ENCODE peak calls at places on chromosomes 12 and 14, in eight cellular contexts. B is NCI-H460; W is kidney; L is CD8-positive, alpha-beta T cell; K is HCEC 1CT; N is nucleus accumbens; I is stomach; S is stimulated activated CD4-positive, alpha-beta T cell treated with anti-CD3 and anti-CD28 coated beads, Interleukin-15, amount 100 ng/mL, for 1 hour. R is an unnamed sample.

GRCh38 chr12:28963554-28963953 is 185.5 kb upstream of the FAR2 start:
- DNase-seq in I (no peak), N (no peak), L (no peak), K (peak; percentile 62), W (no peak), B (peak; percentile 6), S (no peak), R (no peak)

GRCh38 chr12:49094104-49094948 is at the start of gene DHH:
- DNase-seq in N (no peak), L (no peak), K (no peak), I (no peak), B (no peak), W (peak; percentile 82), S (no peak), R (no peak)

GRCh38 chr12:27332407-27333310 is at the start of gene BMAL2:
- DNase-seq in S (no peak), I (peak; percentile 54), B (no peak), K (peak; percentile 47), W (peak; percentile 75), L (no peak), N (no peak), R (no peak)

GRCh38 chr12:64066052-64066451 is 156.0 kb downstream of the KICS2 start:
- DNase-seq in I (no peak), S (no peak), K (no peak), B (no peak), L (no peak), N (no peak), W (no peak), R (no peak)

GRCh38 chr14:33936391-33936790 is 14.5 kb downstream of the EGLN3 start:
- DNase-seq in B (no peak), W (no peak), K (no peak), S (no peak), L (no peak), I (no peak), N (no peak), R (no peak)

GRCh38 chr12:2805146-2805525 is 7.3 kb upstream of the ITFG2 start:
- DNase-seq in L (no peak), W (no peak), K (no peak), N (no peak), S (no peak), B (no peak), I (no peak), R (no peak)

GRCh38 chr14:59013672-59014298 is 174.7 kb upstream of the DAAM1 start:
- DNase-seq in L (no peak), S (no peak), N (no peak), I (no peak), B (peak; percentile 30), W (no peak), K (peak; percentile 42), R (no peak)

GRCh38 chr12:19528750-19529149 is 89.5 kb downstream of the AEBP2 start:
- DNase-seq in N (no peak), S (no peak), B (no peak), L (no peak), I (no peak), W (no peak), K (no peak), R (no peak)

GRCh38 chr12:94261119-94261518 is 112.7 kb downstream of the PLXNC1 start:
- DNase-seq in N (no peak), K (no peak), W (no peak), B (no peak), L (no peak), S (no peak), I (no peak), R (no peak)

R was measured in GM04504.